ENCODE peak calls at places on chromosomes 12 and 14, in six cellular contexts. H is IMR-90, S is mesendoderm, N is mesenchymal stem cell, O is H9, R is trophoblast cell. K is an unnamed sample.

GRCh38 chr14:59262717-59263469 is 74.4 kb downstream of the DAAM1 start:
- DNase-seq in S (no peak), R (no peak), N (peak), H (no peak), O (no peak), K (no peak)

GRCh38 chr12:70386771-70387170 is 20.7 kb downstream of the KCNMB4 start:
- DNase-seq in R (peak), O (no peak), H (no peak), S (no peak), N (no peak), K (no peak)

GRCh38 chr12:53102883-53103807 is at the start of gene SOAT2:
- DNase-seq in R (no peak), O (no peak), H (no peak), S (no peak), N (no peak), K (no peak)

GRCh38 chr14:104295681-104296387 is 157.4 kb downstream of the KIF26A start:
- DNase-seq in H (no peak), N (no peak), R (no peak), S (no peak), O (peak), K (no peak)

GRCh38 chr12:94458882-94459772 is 540 bp downstream of the CEP83 start:
- DNase-seq in S (peak), N (peak), R (peak), H (peak), O (no peak), K (peak)

GRCh38 chr12:106766393-106766826 is 8.1 kb upstream of the RIC8B start:
- DNase-seq in R (no peak), O (no peak), H (no peak), N (peak), S (no peak), K (no peak)

GRCh38 chr12:53652366-53652765 is 23.5 kb downstream of the ATP5MC2 start:
- DNase-seq in H (peak), R (no peak), N (peak), O (no peak), S (no peak), K (no peak)

GRCh38 chr12:130615906-130616305 is 100.2 kb downstream of the RIMBP2 start:
- DNase-seq in S (no peak), O (no peak), H (no peak), N (no peak), R (no peak), K (no peak)

GRCh38 chr14:26897186-26897585 is 299.4 kb upstream of the NOVA1 start:
- DNase-seq in O (no peak), N (no peak), R (no peak), S (no peak), H (no peak), K (no peak)

GRCh38 chr14:42541535-42542001 is 934.9 kb downstream of the LRFN5 start:
- DNase-seq in R (no peak), N (peak), S (no peak), O (no peak), H (peak), K (no peak)

GRCh38 chr12:65824314-65824563 is at the start of gene HMGA2:
- DNase-seq in H (peak), N (no peak), S (no peak), O (no peak), R (peak), K (peak)

GRCh38 chr12:47557401-47557800 is 148.4 kb downstream of the RPAP3 start:
- DNase-seq in R (no peak), O (no peak), H (no peak), S (peak), N (no peak), K (no peak)

GRCh38 chr12:124915249-124916236 is 1.1 kb upstream of the UBC start:
- DNase-seq in H (peak), S (no peak), R (peak), N (peak), O (peak), K (no peak)

GRCh38 chr14:73741386-73741875 is 27.2 kb upstream of the PNMA1 start:
- DNase-seq in O (peak), H (peak), R (peak), N (peak), S (peak), K (no peak)

GRCh38 chr14:91164676-91165075 is 50.8 kb downstream of the DGLUCY start:
- DNase-seq in H (no peak), N (no peak), S (no peak), R (peak), O (no peak), K (no peak)

GRCh38 chr12:122641976-122642375 is 61.2 kb downstream of the HCAR2 start:
- DNase-seq in S (no peak), O (no peak), H (peak), N (peak), R (peak), K (no peak)

GRCh38 chr12:7857916-7858315 is 14.8 kb downstream of the SLC2A14 start:
- DNase-seq in H (no peak), R (no peak), O (no peak), S (no peak), N (no peak), K (no peak)

GRCh38 chr12:98053202-98053601 is 462.2 kb upstream of the TMPO start:
- DNase-seq in S (no peak), H (no peak), O (no peak), N (no peak), R (no peak), K (no peak)

GRCh38 chr14:104341532-104342434 is 203.4 kb downstream of the KIF26A start:
- DNase-seq in H (no peak), R (peak), S (peak), O (peak), N (no peak), K (peak)

GRCh38 chr12:110365743-110366473 is 37.6 kb downstream of the ANAPC7 start:
- DNase-seq in S (peak), H (no peak), N (no peak), O (no peak), R (no peak), K (no peak)

GRCh38 chr14:39107624-39108023 is 4.6 kb upstream of the SEC23A start:
- DNase-seq in N (peak), O (no peak), S (peak), R (peak), H (peak), K (no peak)

GRCh38 chr12:124607681-124608425 is 40.4 kb upstream of the NCOR2 start:
- DNase-seq in H (no peak), S (no peak), O (no peak), R (no peak), N (no peak), K (no peak)

GRCh38 chr14:99345472-99345871 is 73.5 kb upstream of the BCL11B start:
- DNase-seq in N (no peak), S (no peak), H (no peak), O (no peak), R (no peak), K (no peak)

GRCh38 chr14:89298056-89298834 is 118.8 kb downstream of the FOXN3 start:
- DNase-seq in O (no peak), R (no peak), S (no peak), H (no peak), N (no peak), K (no peak)

GRCh38 chr12:128609861-128610260 is 213.9 kb downstream of the SLC15A4 start:
- DNase-seq in N (no peak), R (no peak), H (no peak), O (peak), S (peak), K (peak)

GRCh38 chr12:795305-795704 is 42.9 kb downstream of the WNK1 start:
- DNase-seq in O (no peak), H (no peak), S (peak), R (no peak), N (no peak), K (no peak)

GRCh38 chr12:120529641-120530314 is 820 bp upstream of the COQ5 start:
- DNase-seq in R (peak), S (peak), O (peak), N (peak), H (peak), K (peak)

GRCh38 chr12:92570056-92570753 is 132.6 kb upstream of the PLEKHG7 start:
- DNase-seq in S (peak), R (peak), N (peak), H (peak), O (peak), K (peak)

GRCh38 chr12:65655074-65655493 is 169.2 kb upstream of the HMGA2 start:
- DNase-seq in N (peak), H (peak), O (no peak), S (no peak), R (no peak), K (no peak)

GRCh38 chr14:56331815-56332214 is 213.6 kb downstream of the PELI2 start:
- DNase-seq in R (no peak), S (no peak), N (no peak), O (no peak), H (peak), K (no peak)

GRCh38 chr14:100530270-100531072 is 56.7 kb downstream of the BEGAIN start:
- DNase-seq in H (no peak), N (no peak), S (no peak), R (no peak), O (no peak), K (no peak)

GRCh38 chr12:20438307-20438779 is 70.0 kb downstream of the PDE3A start:
- DNase-seq in O (no peak), N (peak), S (no peak), R (no peak), H (peak), K (no peak)

GRCh38 chr12:47361389-47362031 is 281.8 kb upstream of the AMIGO2 start:
- DNase-seq in H (no peak), O (peak), R (peak), N (peak), S (peak), K (no peak)

GRCh38 chr12:105253882-105254513 is 18.0 kb upstream of the APPL2 start:
- DNase-seq in N (peak), O (no peak), H (peak), R (peak), S (peak), K (no peak)

GRCh38 chr14:95440951-95441350 is 75.5 kb downstream of the SYNE3 start:
- DNase-seq in O (no peak), N (peak), H (peak), R (peak), S (peak), K (no peak)

GRCh38 chr12:101935769-101936741 is 58.7 kb downstream of the DRAM1 start:
- DNase-seq in H (peak), O (no peak), S (peak), N (peak), R (peak), K (no peak)

GRCh38 chr12:69338120-69338859 is 9.9 kb upstream of the LYZ start:
- DNase-seq in S (no peak), N (no peak), O (no peak), H (no peak), R (peak), K (no peak)

GRCh38 chr12:118122264-118122663 is 13.7 kb upstream of the PEBP1 start:
- DNase-seq in N (no peak), H (no peak), O (no peak), R (no peak), S (no peak), K (no peak)
- H2AK5ac ChIP-seq in N (no peak), H (no peak), O (no peak), R (no peak), S (no peak), K (no peak)

DNA sequence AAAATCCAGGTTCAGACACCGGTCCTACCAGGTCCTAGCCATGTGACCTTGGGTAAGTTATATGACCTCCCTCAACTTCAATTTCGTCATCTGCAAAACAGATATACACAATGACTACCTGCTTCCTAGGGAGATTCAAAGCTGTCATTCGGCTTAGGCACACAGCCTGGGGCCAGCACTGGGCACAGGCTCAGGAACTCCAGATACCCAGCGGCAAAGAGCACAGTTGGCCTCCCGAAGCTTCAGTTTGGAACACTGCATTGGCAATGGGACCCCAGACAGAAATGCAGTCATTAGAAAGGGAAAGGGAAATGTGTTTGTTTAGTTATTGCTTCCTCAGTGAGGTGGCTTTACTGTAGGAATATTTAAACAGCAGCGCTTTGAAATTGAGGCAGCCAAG is 11.4 kb downstream of the PLEKHG6 start:
- DNase-seq in N (no peak), R (peak), H (no peak), S (no peak), O (no peak), K (no peak)
- H3K23ac ChIP-seq in N (no peak), R (no peak), H (no peak), S (peak), O (no peak), K (no peak)

DNA sequence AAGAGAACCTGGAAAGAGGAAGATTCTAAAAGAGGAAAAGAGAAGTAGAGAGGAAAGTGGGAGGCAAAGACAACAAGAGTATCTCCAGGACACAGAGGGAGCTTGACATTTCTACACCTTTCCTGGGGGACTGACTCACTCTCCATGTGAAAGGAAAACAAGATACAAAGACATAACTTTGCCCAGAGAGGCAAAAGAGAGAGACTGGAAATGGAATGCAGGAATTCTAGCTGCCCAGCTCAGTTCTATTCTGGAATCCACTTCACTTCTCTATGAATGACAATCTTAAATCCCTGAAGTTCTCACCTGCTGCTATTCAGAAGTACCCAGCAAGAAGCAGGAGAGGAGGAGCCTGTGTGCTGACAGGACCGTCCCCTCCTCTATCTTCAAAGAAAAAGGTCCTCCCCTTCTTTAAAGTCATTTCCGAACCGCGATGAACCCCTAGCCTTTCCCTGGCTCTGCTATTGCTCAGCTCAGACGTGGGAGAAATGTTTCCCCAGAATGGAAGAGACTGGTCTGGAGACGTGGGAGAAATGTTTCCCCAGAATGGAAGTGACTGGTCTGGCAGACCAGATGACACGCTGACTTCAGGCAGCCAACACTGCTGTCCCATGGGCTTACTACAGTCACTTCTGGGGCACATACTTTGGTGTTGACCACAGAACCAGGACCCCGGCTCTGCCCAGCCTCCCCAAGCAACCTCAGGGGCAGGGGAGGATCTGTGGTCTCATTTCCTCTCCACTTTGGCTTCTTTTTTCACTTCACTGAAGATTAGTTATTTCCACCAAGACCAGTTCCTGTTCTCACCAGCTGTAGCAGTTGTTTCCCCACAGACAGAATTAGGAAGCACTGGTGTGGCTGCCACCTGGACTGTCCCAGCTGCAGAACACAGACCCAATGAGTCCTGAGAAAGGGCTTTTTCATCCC is 8.3 kb downstream of the FMNL3 start:
- DNase-seq in H (peak), S (peak), O (peak), N (peak), R (peak), K (no peak)
- H2BK5ac ChIP-seq in H (peak), S (peak), O (no peak), N (peak), R (no peak), K (no peak)

DNA sequence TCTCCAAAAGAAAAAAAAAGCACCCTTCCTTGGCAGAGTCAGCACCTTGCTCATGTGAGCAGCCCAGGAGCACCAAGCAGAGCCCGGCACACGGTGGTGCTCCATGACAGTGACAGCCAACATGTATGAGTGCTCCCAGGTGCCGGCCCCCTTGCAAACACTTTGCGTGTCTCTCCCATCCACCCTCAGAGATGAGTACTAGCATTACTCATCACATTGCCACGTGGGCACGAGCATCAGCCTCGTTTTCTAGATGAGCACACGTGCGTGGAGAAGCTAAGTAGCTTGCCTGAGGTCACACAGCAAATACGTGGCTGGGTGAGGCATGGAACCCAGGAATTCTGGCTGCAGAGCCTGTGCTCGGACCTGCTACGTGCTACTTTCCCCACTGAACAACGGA is 177.9 kb upstream of the PRMT8 start:
- DNase-seq in O (no peak), S (no peak), H (peak), N (peak), R (peak), K (no peak)
- H2AK5ac ChIP-seq in O (no peak), S (no peak), H (peak), N (no peak), R (no peak), K (no peak)

GRCh38 chr14:20978687-20979086 is 11.1 kb upstream of the METTL17 start:
- DNase-seq in R (no peak), O (no peak), N (no peak), H (no peak), S (no peak), K (no peak)
- H3K23ac ChIP-seq in R (no peak), O (no peak), N (no peak), H (no peak), S (no peak), K (no peak)

GRCh38 chr14:105354541-105354940 is 40.0 kb downstream of the PACS2 start:
- DNase-seq in R (no peak), N (no peak), O (no peak), S (no peak), H (no peak), K (no peak)
- H2BK5ac ChIP-seq in R (no peak), N (no peak), O (no peak), S (no peak), H (no peak), K (no peak)

GRCh38 chr12:12070674-12071661 is at the start of gene BCL2L14:
- DNase-seq in S (peak), H (no peak), O (no peak), R (peak), N (peak), K (no peak)
- H2AK5ac ChIP-seq in S (no peak), H (no peak), O (no peak), R (no peak), N (no peak), K (no peak)

GRCh38 chr12:50056629-50056976 is 793 bp upstream of the ASIC1 start:
- DNase-seq in O (no peak), N (no peak), S (no peak), H (no peak), R (no peak), K (no peak)
- H3K23ac ChIP-seq in O (no peak), N (peak), S (no peak), H (peak), R (peak), K (no peak)

K was measured in neuronal stem cell.